ENCODE peak calls at places on chromosomes 2 and 18, in seven cellular contexts. H, R, G, J, X, W and Z are unnamed samples. For H3K36me3 and H3K9me3, the result is how much of the 10 kb centered on the place peaks cover.

GRCh38 chr2:174438146-174438886 is 42.8 kb downstream of the SCRN3 start:
- DNase-seq in H (no peak), R (no peak), G (no peak), J (no peak), X (no peak), W (no peak), Z (peak)

GRCh38 chr2:145818890-145819504 is 1299.1 kb upstream of the ZEB2 start:
- DNase-seq in H (no peak), R (no peak), G (no peak), J (no peak), X (no peak), W (no peak), Z (no peak)

GRCh38 chr2:128284037-128284441 is 34.6 kb downstream of the HS6ST1 start:
- DNase-seq in H (no peak), R (no peak), G (no peak), J (no peak), X (peak), W (no peak), Z (no peak)

GRCh38 chr2:176817061-176817565 is 395.5 kb upstream of the HNRNPA3 start:
- DNase-seq in H (no peak), R (no peak), G (no peak), J (peak), X (no peak), W (no peak), Z (peak)

GRCh38 chr2:10331033-10331701 is 28.5 kb downstream of the HPCAL1 start:
- DNase-seq in H (no peak), R (peak), G (peak), J (peak), X (no peak), W (peak), Z (peak)

GRCh38 chr2:180017764-180018163 is 10.7 kb upstream of the CWC22 start:
- DNase-seq in H (peak), R (no peak), G (no peak), J (peak), X (peak), W (peak), Z (peak)

GRCh38 chr2:48479923-48480322 is 50.0 kb upstream of the STON1 start:
- DNase-seq in H (no peak), R (no peak), G (no peak), J (no peak), X (no peak), W (no peak), Z (no peak)

GRCh38 chr2:23404426-23404825 is 19.4 kb downstream of the KLHL29 start:
- DNase-seq in H (peak), R (peak), G (no peak), J (peak), X (no peak), W (no peak), Z (peak)

GRCh38 chr2:196205891-196206408 is 34.6 kb upstream of the STK17B start:
- DNase-seq in H (no peak), R (no peak), G (no peak), J (peak), X (no peak), W (no peak), Z (peak)

GRCh38 chr2:215796160-215796559 is 217.2 kb downstream of the MREG start:
- DNase-seq in H (no peak), R (peak), G (no peak), J (peak), X (no peak), W (peak), Z (peak)

GRCh38 chr2:69715964-69716363 is 26.0 kb upstream of the ANXA4 start:
- DNase-seq in H (no peak), R (no peak), G (no peak), J (peak), X (no peak), W (no peak), Z (no peak)

GRCh38 chr2:28437142-28437835 is 44.6 kb downstream of the FOSL2 start:
- DNase-seq in H (peak), R (peak), G (peak), J (peak), X (peak), W (no peak), Z (no peak)

GRCh38 chr2:200329798-200330197 is 23.3 kb downstream of the SPATS2L start:
- DNase-seq in H (no peak), R (no peak), G (no peak), J (peak), X (no peak), W (no peak), Z (no peak)

GRCh38 chr2:38277245-38278119 is 99.6 kb downstream of the ATL2 start:
- DNase-seq in H (no peak), R (no peak), G (no peak), J (no peak), X (no peak), W (no peak), Z (no peak)

GRCh38 chr2:197307933-197308521 is 2.6 kb downstream of the ANKRD44 start:
- DNase-seq in H (no peak), R (no peak), G (no peak), J (no peak), X (no peak), W (no peak), Z (no peak)

GRCh38 chr2:201715459-201715858 is 17.0 kb upstream of the MPP4 start:
- DNase-seq in H (no peak), R (peak), G (no peak), J (no peak), X (peak), W (no peak), Z (no peak)

GRCh38 chr2:3672861-3673670 is 15.1 kb downstream of the ALLC start:
- DNase-seq in H (no peak), R (no peak), G (no peak), J (no peak), X (peak), W (no peak), Z (no peak)

GRCh38 chr2:238566001-238566645 is 139.4 kb downstream of the ASB1 start:
- DNase-seq in H (no peak), R (no peak), G (no peak), J (no peak), X (no peak), W (no peak), Z (no peak)

GRCh38 chr2:231605607-231606091 is 13.0 kb downstream of the TEX44 start:
- DNase-seq in H (no peak), R (peak), G (no peak), J (peak), X (peak), W (no peak), Z (no peak)

GRCh38 chr2:33810046-33810835 is 211.1 kb upstream of the FAM98A start:
- DNase-seq in H (no peak), R (no peak), G (no peak), J (peak), X (no peak), W (no peak), Z (peak)

GRCh38 chr2:179932786-179933185 is 71.4 kb upstream of the ZNF385B start:
- DNase-seq in H (no peak), R (no peak), G (no peak), J (peak), X (no peak), W (no peak), Z (peak)

GRCh38 chr18:63586966-63587365 is at the start of gene SERPINB13:
- DNase-seq in H (no peak), R (no peak), G (no peak), J (no peak), X (no peak), W (no peak), Z (no peak)

GRCh38 chr18:63590368-63590767 is 3.2 kb downstream of the SERPINB13 start:
- DNase-seq in H (no peak), R (no peak), G (no peak), J (peak), X (no peak), W (no peak), Z (no peak)

GRCh38 chr18:63588869-63589268 is 1.7 kb downstream of the SERPINB13 start:
- DNase-seq in H (no peak), R (no peak), G (no peak), J (peak), X (no peak), W (no peak), Z (no peak)

GRCh38 chr18:63585988-63586387 is 1.2 kb upstream of the SERPINB13 start:
- DNase-seq in H (no peak), R (no peak), G (no peak), J (no peak), X (no peak), W (no peak), Z (no peak)

GRCh38 chr18:63586431-63586830 is 712 bp upstream of the SERPINB13 start:
- DNase-seq in H (no peak), R (no peak), G (no peak), J (no peak), X (no peak), W (no peak), Z (no peak)
- H3K4me3 ChIP-seq in H (no peak), R (no peak), G (no peak), J (no peak), X (no peak), W (no peak), Z (no peak)

GRCh38 chr2:36480596-36480995 is 117.4 kb downstream of the FEZ2 start:
- DNase-seq in H (no peak), R (no peak), G (no peak), J (no peak), X (no peak), W (no peak), Z (no peak)

GRCh38 chr2:36481709-36482108 is 116.3 kb downstream of the FEZ2 start:
- DNase-seq in H (no peak), R (no peak), G (no peak), J (no peak), X (no peak), W (no peak), Z (no peak)

GRCh38 chr2:36483290-36483689 is 114.7 kb downstream of the FEZ2 start:
- DNase-seq in H (no peak), R (no peak), G (no peak), J (no peak), X (no peak), W (no peak), Z (no peak)

GRCh38 chr2:36484454-36484853 is 113.5 kb downstream of the FEZ2 start:
- DNase-seq in H (no peak), R (no peak), G (no peak), J (no peak), X (no peak), W (no peak), Z (no peak)

DNA sequence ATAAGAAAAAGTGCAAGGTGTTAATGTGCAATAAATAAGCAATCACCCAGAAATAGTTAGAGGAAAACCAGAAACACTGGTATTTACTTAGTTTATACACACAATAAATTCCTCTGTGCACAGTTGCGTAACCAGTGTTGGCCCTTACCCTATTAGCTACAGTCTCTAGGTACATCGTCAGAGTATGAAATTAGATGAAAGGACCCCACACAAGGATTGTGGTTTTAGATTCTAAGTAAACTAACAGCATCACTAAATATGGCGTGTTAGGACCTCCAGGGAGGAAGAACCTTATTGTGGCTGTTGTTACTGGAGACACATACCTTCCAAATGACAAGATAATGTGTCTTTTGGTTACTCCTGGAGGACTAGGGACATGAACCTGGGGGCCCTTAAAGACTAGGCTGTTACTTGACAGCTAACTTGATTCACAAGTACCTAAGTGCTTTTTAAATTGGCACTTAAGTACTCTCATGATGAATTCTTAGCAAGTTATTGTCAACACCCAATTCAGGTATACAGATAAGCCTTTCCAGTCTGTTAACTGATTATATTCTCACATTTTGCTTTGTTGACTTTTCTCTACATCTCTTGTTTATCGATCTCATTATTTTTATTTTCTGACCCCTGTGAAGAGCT is 115.3 kb downstream of the FEZ2 start:
- DNase-seq in H (peak), R (no peak), G (no peak), J (peak), X (no peak), W (no peak), Z (no peak)
- H3K36me3 ChIP-seq in H (half or more), R (under half), G (under half), J (half or more), X (under half), W (under half), Z (half or more)

GRCh38 chr18:78927616-78928015 is 52.0 kb upstream of the SALL3 start:
- DNase-seq in H (no peak), R (no peak), G (no peak), J (no peak), X (no peak), W (no peak), Z (no peak)

GRCh38 chr18:78932281-78932680 is 47.3 kb upstream of the SALL3 start:
- DNase-seq in H (no peak), R (no peak), G (no peak), J (no peak), X (no peak), W (no peak), Z (no peak)

GRCh38 chr18:78928076-78928475 is 51.5 kb upstream of the SALL3 start:
- DNase-seq in H (no peak), R (no peak), G (no peak), J (no peak), X (no peak), W (no peak), Z (no peak)

GRCh38 chr18:78927156-78927555 is 52.5 kb upstream of the SALL3 start:
- DNase-seq in H (no peak), R (no peak), G (no peak), J (no peak), X (no peak), W (no peak), Z (no peak)

GRCh38 chr18:78929502-78929901 is 50.1 kb upstream of the SALL3 start:
- DNase-seq in H (no peak), R (no peak), G (no peak), J (no peak), X (no peak), W (no peak), Z (no peak)
- H3K9me3 ChIP-seq in H (under half), R (under half), G (under half), J (under half), X (under half), W (under half), Z (under half)

DNA sequence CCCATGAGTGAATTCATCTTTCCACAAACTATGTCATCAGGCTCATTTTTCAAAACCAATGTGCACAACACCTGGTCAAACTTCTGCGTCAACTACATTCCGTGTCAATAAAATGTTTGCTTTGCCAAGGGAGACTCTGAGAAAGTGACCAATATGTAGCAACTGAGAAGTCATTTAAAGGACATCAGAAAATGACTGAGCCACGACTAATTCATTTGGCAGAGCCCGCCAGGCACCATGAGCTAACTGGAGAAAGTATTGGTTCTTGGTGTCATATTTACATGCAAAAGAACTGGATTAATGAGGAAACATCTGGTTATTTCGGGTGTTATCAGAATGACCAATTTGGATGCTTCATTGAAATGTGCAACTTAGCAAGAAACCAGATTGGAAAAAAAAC is 7.2 kb downstream of the RND3 start:
- DNase-seq in H (no peak), R (no peak), G (no peak), J (peak), X (no peak), W (no peak), Z (peak)
- H3K4me3 ChIP-seq in H (no peak), R (no peak), G (peak), J (peak), X (no peak), W (no peak), Z (no peak)

GRCh38 chr2:213046431-213046830 is 105.0 kb downstream of the IKZF2 start:
- DNase-seq in H (no peak), R (no peak), G (no peak), J (no peak), X (no peak), W (no peak), Z (no peak)

GRCh38 chr2:213042262-213042661 is 109.2 kb downstream of the IKZF2 start:
- DNase-seq in H (no peak), R (no peak), G (no peak), J (no peak), X (no peak), W (no peak), Z (no peak)

DNA sequence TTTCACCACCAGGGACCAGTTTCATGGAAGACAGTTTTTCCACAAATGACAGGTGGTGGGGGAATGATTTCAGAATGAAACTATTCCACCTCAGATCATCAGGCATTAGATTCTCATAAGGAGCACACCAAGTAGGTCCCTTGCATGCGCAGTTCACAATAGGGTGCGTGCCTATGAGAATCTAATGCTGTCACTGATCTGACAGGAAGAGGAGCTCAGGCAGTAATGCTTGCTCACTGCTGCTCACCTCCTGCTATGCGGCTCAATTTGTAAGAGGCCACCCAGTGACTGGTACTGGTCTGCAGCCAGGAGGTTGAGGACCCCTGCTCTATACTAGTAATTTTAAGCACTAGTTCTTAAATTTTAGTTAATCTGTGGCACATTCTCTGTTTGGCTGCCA is 107.8 kb downstream of the IKZF2 start:
- DNase-seq in H (no peak), R (no peak), G (no peak), J (no peak), X (no peak), W (no peak), Z (no peak)
- H3K36me3 ChIP-seq in H (under half), R (under half), G (under half), J (under half), X (under half), W (under half), Z (under half)

DNA sequence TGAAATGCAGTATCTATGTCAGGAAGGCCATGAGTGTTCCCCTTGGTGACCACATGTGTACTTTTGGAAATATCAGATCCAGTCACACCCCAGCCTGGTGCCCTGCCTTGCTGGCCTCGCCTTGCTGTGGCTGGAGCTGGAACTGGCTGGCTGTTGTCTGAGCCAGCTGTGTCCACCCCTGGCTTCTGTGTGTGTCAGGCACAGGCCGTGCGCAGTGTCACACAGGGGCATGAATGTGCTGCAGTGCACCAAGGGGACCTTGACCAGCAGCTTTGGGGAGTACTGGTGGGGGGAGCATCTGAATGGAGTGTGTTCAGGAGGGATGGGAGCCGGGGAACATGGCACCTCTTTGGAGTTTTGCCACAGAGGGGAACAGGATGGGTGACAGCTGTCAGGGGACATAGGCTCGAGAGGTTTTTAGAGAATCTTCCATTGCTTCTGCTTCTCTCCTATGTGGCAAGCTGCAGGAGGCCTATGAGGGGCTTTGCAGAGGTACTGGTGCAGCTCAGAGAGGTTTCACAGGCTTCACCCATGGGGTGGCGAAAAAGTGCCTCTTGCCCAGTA is 44.7 kb upstream of the FAHD2A start:
- DNase-seq in H (peak), R (peak), G (no peak), J (no peak), X (peak), W (no peak), Z (no peak)
- H3K9me3 ChIP-seq in H (under half), R (under half), G (under half), J (under half), X (under half), W (under half), Z (under half)